ENCODE peak calls at places on chromosome 16, in eight cellular contexts. O is NCI-H1092; D is ureter; W is left kidney; I is stimulated activated CD8-positive, alpha-beta memory T cell treated with anti-CD3 and anti-CD28 coated beads, Interleukin-7, amount 100 ng/mL, for 24 hours; G is left ventricle myocardium superior; F is OCI-LY7; C is T follicular helper cell. Z is an unnamed sample.

GRCh38 chr16:54015147-54015546 is 271.4 kb downstream of the IRX3 start:
- DNase-seq in F (no peak), W (no peak), O (no peak), C (no peak), I (no peak), D (no peak), G (no peak), Z (no peak)

GRCh38 chr16:47636501-47637090 is 175.5 kb downstream of the PHKB start:
- DNase-seq in I (no peak), F (no peak), D (no peak), G (no peak), W (no peak), C (no peak), O (no peak), Z (no peak)

GRCh38 chr16:46729326-46729995 is 18.7 kb downstream of the MYLK3 start:
- DNase-seq in W (no peak), O (no peak), C (no peak), F (no peak), I (no peak), G (no peak), D (no peak), Z (no peak)

GRCh38 chr16:80125677-80126076 is 415.1 kb upstream of the DYNLRB2 start:
- DNase-seq in D (no peak), W (no peak), C (no peak), G (peak), O (no peak), I (no peak), F (no peak), Z (no peak)

GRCh38 chr16:85879975-85880831 is 18.8 kb upstream of the IRF8 start:
- DNase-seq in O (no peak), I (no peak), W (no peak), F (no peak), D (no peak), G (no peak), C (no peak), Z (no peak)

GRCh38 chr16:65487231-65487630 is 365.4 kb upstream of the CDH11 start:
- DNase-seq in I (no peak), G (no peak), F (no peak), O (no peak), W (no peak), C (no peak), D (no peak), Z (no peak)

GRCh38 chr16:3013491-3013951 is 798 bp downstream of the CLDN9 start:
- DNase-seq in G (no peak), O (no peak), I (no peak), D (no peak), F (no peak), C (no peak), W (no peak), Z (no peak)

GRCh38 chr16:88430524-88431446 is 22.3 kb upstream of the ZFPM1 start:
- DNase-seq in C (no peak), F (no peak), D (no peak), O (no peak), W (peak), G (peak), I (no peak), Z (no peak)

GRCh38 chr16:12902511-12903324 is 1.3 kb downstream of the SHISA9 start:
- DNase-seq in I (no peak), F (no peak), C (no peak), W (peak), D (no peak), G (no peak), O (no peak), Z (no peak)

GRCh38 chr16:75593825-75594820 is 27.9 kb downstream of the GABARAPL2 start:
- DNase-seq in C (no peak), W (no peak), F (peak), O (peak), G (no peak), I (no peak), D (no peak), Z (no peak)

GRCh38 chr16:23788653-23789052 is 33.8 kb downstream of the CHP2 start:
- DNase-seq in W (no peak), F (no peak), C (no peak), O (no peak), I (no peak), D (no peak), G (no peak), Z (no peak)

GRCh38 chr16:70695351-70696070 is 9.7 kb upstream of the MTSS2 start:
- DNase-seq in O (peak), D (no peak), I (no peak), G (peak), F (peak), W (no peak), C (no peak), Z (no peak)

GRCh38 chr16:59905628-59906027 is 1171.5 kb upstream of the GOT2 start:
- DNase-seq in O (no peak), W (no peak), I (no peak), G (no peak), C (no peak), F (no peak), D (no peak), Z (no peak)